ENCODE peak calls at places on chromosomes 4 and X, in five cellular contexts. Z, C, N, S and R are unnamed samples.

GRCh38 chr4:21697583-21697982 is 251.0 kb downstream of the KCNIP4 start:
- DNase-seq in Z (no peak), C (no peak), N (peak), S (no peak), R (no peak)

GRCh38 chr4:53321151-53321987 is 44.5 kb downstream of the SCFD2 start:
- DNase-seq in Z (no peak), C (no peak), N (no peak), S (no peak), R (no peak)

GRCh38 chr4:185730387-185730786 is 81.6 kb downstream of the SORBS2 start:
- DNase-seq in Z (no peak), C (no peak), N (no peak), S (no peak), R (no peak)

GRCh38 chr4:144574004-144574403 is 72.0 kb upstream of the HHIP start:
- DNase-seq in Z (no peak), C (no peak), N (no peak), S (no peak), R (no peak)

GRCh38 chr4:76997454-76997853 is 47.9 kb downstream of the SEPTIN11 start:
- DNase-seq in Z (no peak), C (no peak), N (no peak), S (no peak), R (no peak)

GRCh38 chr4:27484216-27484615 is 623.6 kb downstream of the STIM2 start:
- DNase-seq in Z (no peak), C (no peak), N (no peak), S (no peak), R (no peak)

GRCh38 chr4:145879598-145879997 is 59.0 kb downstream of the ZNF827 start:
- DNase-seq in Z (no peak), C (no peak), N (no peak), S (no peak), R (no peak)

GRCh38 chr4:825063-825968 is 613 bp downstream of the CPLX1 start:
- DNase-seq in Z (no peak), C (peak), N (no peak), S (peak), R (no peak)

GRCh38 chr4:1323280-1323634 is 23.8 kb upstream of the UVSSA start:
- DNase-seq in Z (no peak), C (no peak), N (no peak), S (no peak), R (no peak)

GRCh38 chr4:108383157-108383556 is 214.4 kb upstream of the LEF1 start:
- DNase-seq in Z (no peak), C (no peak), N (no peak), S (no peak), R (no peak)

GRCh38 chr4:148216321-148216720 is 225.9 kb downstream of the NR3C2 start:
- DNase-seq in Z (no peak), C (no peak), N (no peak), S (no peak), R (no peak)

GRCh38 chr4:122224348-122224747 is 72.2 kb downstream of the BLTP1 start:
- DNase-seq in Z (no peak), C (no peak), N (peak), S (no peak), R (no peak)

GRCh38 chrX:2696698-2697215 is 5.7 kb downstream of the CD99 start:
- DNase-seq in Z (no peak), C (peak), N (no peak), S (peak), R (no peak)

GRCh38 chr4:147831452-147832192 is 99.7 kb downstream of the ARHGAP10 start:
- DNase-seq in Z (no peak), C (no peak), N (no peak), S (no peak), R (no peak)